ENCODE peak calls at places on chromosome 1, in five cellular contexts. N is breast epithelium, C is H9, M is aorta, T is PC-3. I is an unnamed sample.

GRCh38 chr1:59484090-59484489 is 187.2 kb downstream of the FGGY start:
- DNase-seq in N (no peak), C (no peak), M (no peak), T (peak), I (peak)

GRCh38 chr1:33181038-33181861 is 593 bp downstream of the TRIM62 start:
- DNase-seq in N (no peak), C (peak), M (peak), T (peak), I (no peak)

GRCh38 chr1:171245458-171246064 is 2.7 kb upstream of the FMO1 start:
- DNase-seq in N (no peak), C (peak), M (no peak), T (peak), I (no peak)

GRCh38 chr1:64203420-64203819 is at the start of gene UBE2U:
- DNase-seq in N (no peak), C (no peak), M (no peak), T (no peak), I (no peak)

GRCh38 chr1:238484121-238484520 is 593.4 kb upstream of the ZP4 start:
- DNase-seq in N (no peak), C (no peak), M (no peak), T (peak), I (no peak)

GRCh38 chr1:145872421-145872891 is 13.2 kb downstream of the ANKRD35 start:
- DNase-seq in N (peak), C (peak), M (peak), T (no peak), I (no peak)

GRCh38 chr1:161196521-161197451 is 2.1 kb downstream of the ADAMTS4 start:
- DNase-seq in N (no peak), C (no peak), M (peak), T (no peak), I (no peak)

GRCh38 chr1:154154534-154155181 is at the start of gene NUP210L:
- DNase-seq in N (no peak), C (peak), M (peak), T (no peak), I (no peak)

GRCh38 chr1:45146833-45147232 is 59.6 kb downstream of the ZSWIM5 start:
- DNase-seq in N (no peak), C (no peak), M (no peak), T (no peak), I (no peak)

GRCh38 chr1:79124756-79125155 is 118.2 kb upstream of the ADGRL4 start:
- DNase-seq in N (no peak), C (no peak), M (no peak), T (peak), I (no peak)

GRCh38 chr1:197222025-197222685 is 45.9 kb upstream of the CRB1 start:
- DNase-seq in N (peak), C (no peak), M (no peak), T (peak), I (peak)

GRCh38 chr1:3597599-3597964 is 13.7 kb downstream of the MEGF6 start:
- DNase-seq in N (no peak), C (no peak), M (no peak), T (no peak), I (no peak)

GRCh38 chr1:44652445-44653106 is 21.7 kb downstream of the TMEM53 start:
- DNase-seq in N (peak), C (peak), M (peak), T (peak), I (no peak)

GRCh38 chr1:180268556-180269044 is 38.5 kb downstream of the LHX4 start:
- DNase-seq in N (no peak), C (no peak), M (no peak), T (no peak), I (no peak)

GRCh38 chr1:57423135-57424131 is at the start of gene DAB1:
- DNase-seq in N (no peak), C (peak), M (no peak), T (no peak), I (no peak)

GRCh38 chr1:93734999-93735398 is 53.4 kb upstream of the BCAR3 start:
- DNase-seq in N (no peak), C (no peak), M (no peak), T (no peak), I (no peak)

GRCh38 chr1:19477284-19478240 is 7.8 kb downstream of the CAPZB start:
- DNase-seq in N (no peak), C (no peak), M (peak), T (no peak), I (no peak)
- H3K27ac ChIP-seq in N (peak), C (no peak), M (no peak), T (no peak), I (no peak)

GRCh38 chr1:182633657-182634281 is 29.6 kb upstream of the RGS16 start:
- DNase-seq in N (no peak), C (no peak), M (no peak), T (no peak), I (no peak)
- H3K27ac ChIP-seq in N (no peak), C (no peak), M (no peak), T (no peak), I (no peak)

GRCh38 chr1:198556969-198557368 is 16.5 kb upstream of the ATP6V1G3 start:
- DNase-seq in N (peak), C (no peak), M (peak), T (no peak), I (no peak)
- H3K27ac ChIP-seq in N (no peak), C (no peak), M (no peak), T (no peak), I (no peak)

DNA sequence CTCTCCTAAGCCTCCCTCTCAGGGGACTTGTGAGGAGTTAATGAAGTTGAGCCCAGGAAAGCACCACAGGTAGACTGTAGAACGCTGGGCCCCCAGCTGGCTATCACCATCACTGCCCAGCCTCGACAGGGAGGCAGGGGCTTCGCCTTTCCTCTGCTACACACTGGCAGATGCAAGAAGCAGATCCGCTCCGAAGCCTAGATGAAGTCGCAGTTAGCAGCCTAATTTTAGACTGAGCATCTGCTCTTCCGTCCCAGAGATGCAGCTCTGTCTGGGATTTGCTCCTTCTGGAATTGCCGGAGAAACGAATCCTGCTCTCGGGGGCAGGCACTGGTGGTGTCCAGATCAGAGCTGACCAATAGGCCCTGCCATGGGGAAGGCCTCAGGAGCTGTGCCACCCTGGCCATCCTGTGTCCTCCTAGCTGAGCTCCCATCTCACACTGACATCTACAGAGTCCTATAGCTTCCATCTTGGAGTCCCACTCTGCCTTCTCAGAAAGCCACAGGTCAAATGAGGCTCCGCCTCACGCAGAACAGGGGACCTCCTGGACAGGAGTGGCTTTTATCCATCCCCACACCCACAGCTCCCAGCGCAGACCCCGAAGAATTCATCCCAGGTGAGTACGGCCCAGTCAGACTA is 186.8 kb upstream of the EDN2 start:
- DNase-seq in N (no peak), C (no peak), M (no peak), T (no peak), I (no peak)
- H3K27ac ChIP-seq in N (peak), C (no peak), M (no peak), T (peak), I (no peak)

GRCh38 chr1:224528900-224529299 is 87.2 kb upstream of the CNIH3 start:
- DNase-seq in N (no peak), C (no peak), M (no peak), T (peak), I (peak)
- H3K27ac ChIP-seq in N (no peak), C (no peak), M (no peak), T (peak), I (no peak)

GRCh38 chr1:40877681-40878080 is 15.5 kb upstream of the CITED4 start:
- DNase-seq in N (peak), C (no peak), M (peak), T (peak), I (peak)
- H3K27ac ChIP-seq in N (peak), C (no peak), M (no peak), T (peak), I (peak)